ENCODE peak calls at places on chromosome X, in four cellular contexts. M is OCI-LY7, S is lung, F is brain microvascular endothelial cell. L is an unnamed sample.

GRCh38 chrX:124117325-124117724 is 155.8 kb downstream of the STAG2 start:
- DNase-seq in M (no peak), S (no peak), F (no peak), L (no peak)

GRCh38 chrX:94751611-94752010 is 1077.6 kb downstream of the FAM133A start:
- DNase-seq in M (no peak), S (no peak), F (no peak), L (no peak)

GRCh38 chrX:1045680-1046314 is 166.7 kb downstream of the CRLF2 start:
- DNase-seq in M (no peak), S (no peak), F (no peak), L (no peak)

GRCh38 chrX:149877636-149878035 is 3.3 kb upstream of the MAGEA8 start:
- DNase-seq in M (no peak), S (no peak), F (peak; percentile 25), L (peak; percentile 12)

GRCh38 chrX:9033989-9034388 is at the start of gene FAM9B:
- DNase-seq in M (no peak), S (no peak), F (no peak), L (no peak)

GRCh38 chrX:57367649-57368048 is 81.1 kb downstream of the FAAH2 start:
- DNase-seq in M (no peak), S (no peak), F (no peak), L (no peak)

GRCh38 chrX:3728454-3728853 is 15.0 kb upstream of the PRKX start:
- DNase-seq in M (no peak), S (no peak), F (peak; percentile 71), L (no peak)

GRCh38 chrX:109847257-109848187 is 114.5 kb upstream of the ACSL4 start:
- DNase-seq in M (no peak), S (no peak), F (peak; percentile 27), L (peak; percentile 58)

GRCh38 chrX:10507876-10508275 is 112.5 kb downstream of the MID1 start:
- DNase-seq in M (no peak), S (no peak), F (no peak), L (no peak)

GRCh38 chrX:38327007-38327774 is at the start of gene RPGR:
- DNase-seq in M (peak; percentile 89), S (peak; percentile 92), F (peak; percentile 89), L (peak; percentile 81)

GRCh38 chrX:35726176-35726575 is 72.0 kb upstream of the MAGEB16 start:
- DNase-seq in M (peak; percentile 10), S (no peak), F (peak; percentile 1), L (peak; percentile 0)

GRCh38 chrX:110407910-110408545 is 49.4 kb downstream of the RTL9 start:
- DNase-seq in M (peak; percentile 53), S (peak; percentile 62), F (peak; percentile 63), L (peak; percentile 29)

GRCh38 chrX:12113321-12113720 is 25.0 kb upstream of the FRMPD4 start:
- DNase-seq in M (no peak), S (no peak), F (no peak), L (no peak)

DNA sequence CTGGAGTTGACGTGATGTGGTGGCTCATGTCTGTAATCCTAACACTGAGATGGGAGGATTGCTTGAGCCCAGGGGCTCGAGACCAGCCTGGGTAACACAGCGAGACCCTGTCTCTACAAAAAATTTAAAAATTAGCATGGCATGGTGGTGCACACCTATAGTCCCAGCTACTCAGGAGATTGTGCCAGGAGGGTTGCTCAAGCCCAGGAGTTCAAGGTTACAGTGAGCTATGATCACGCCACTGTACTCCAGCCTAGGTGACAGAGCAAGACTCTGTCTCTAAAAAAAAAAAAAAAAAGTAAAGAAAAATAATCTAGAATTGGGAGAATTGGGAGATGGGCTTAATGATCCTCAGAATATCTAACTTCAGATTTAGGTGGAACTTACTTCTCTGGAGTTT is 51.1 kb downstream of the MSN start:
- DNase-seq in M (no peak), S (no peak), F (no peak), L (no peak)
- H3K27ac ChIP-seq in M (no peak overlapping the region), S (no peak overlapping the region), F (no peak overlapping the region), L (no peak overlapping the region)

GRCh38 chrX:85244411-85245210 is 820 bp downstream of the ZNF711 start:
- DNase-seq in M (peak; percentile 41), S (no peak), F (no peak), L (peak; percentile 0)
- TF ChIP-seq CTCF in M (no peak), S (no peak), F (no peak), L (no peak)

GRCh38 chrX:53283567-53283966 is 2.2 kb upstream of the IQSEC2 start:
- DNase-seq in M (no peak), S (no peak), F (no peak), L (no peak)

GRCh38 chrX:53281321-53281822 is at the start of gene IQSEC2:
- DNase-seq in M (no peak), S (peak; percentile 87), F (peak; percentile 70), L (peak; percentile 68)

GRCh38 chrX:53280703-53281320 is 572 bp downstream of the IQSEC2 start:
- DNase-seq in M (no peak), S (no peak), F (peak; percentile 47), L (peak; percentile 29)

GRCh38 chrX:53283099-53283498 is 1.7 kb upstream of the IQSEC2 start:
- DNase-seq in M (no peak), S (no peak), F (no peak), L (no peak)

DNA sequence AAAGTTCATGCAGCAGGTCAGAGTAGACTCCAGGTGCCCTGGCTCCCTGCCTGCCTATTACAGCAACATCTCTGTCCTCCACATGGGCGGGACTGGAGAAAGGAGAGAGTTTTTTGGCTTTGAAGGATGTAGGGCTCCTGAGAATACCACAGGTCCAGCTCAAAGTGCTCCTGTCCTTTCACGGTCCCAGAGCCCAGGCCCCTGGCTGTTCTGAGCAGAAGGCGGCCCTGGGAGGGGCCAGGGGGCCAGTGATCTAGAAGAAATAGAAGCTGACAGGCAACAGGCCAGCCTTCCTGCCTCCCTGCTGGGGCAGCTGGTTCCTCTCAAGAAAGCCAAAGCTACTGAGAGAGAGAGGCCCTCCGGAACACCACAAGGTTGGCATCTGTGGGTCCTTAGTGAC is 929 bp upstream of the IQSEC2 start:
- DNase-seq in M (no peak), S (no peak), F (no peak), L (no peak)
- H3K27ac ChIP-seq in M (no peak overlapping the region), S (peak overlapping the region; percentile 37), F (no peak overlapping the region), L (peak overlapping the region; percentile 97)

DNA sequence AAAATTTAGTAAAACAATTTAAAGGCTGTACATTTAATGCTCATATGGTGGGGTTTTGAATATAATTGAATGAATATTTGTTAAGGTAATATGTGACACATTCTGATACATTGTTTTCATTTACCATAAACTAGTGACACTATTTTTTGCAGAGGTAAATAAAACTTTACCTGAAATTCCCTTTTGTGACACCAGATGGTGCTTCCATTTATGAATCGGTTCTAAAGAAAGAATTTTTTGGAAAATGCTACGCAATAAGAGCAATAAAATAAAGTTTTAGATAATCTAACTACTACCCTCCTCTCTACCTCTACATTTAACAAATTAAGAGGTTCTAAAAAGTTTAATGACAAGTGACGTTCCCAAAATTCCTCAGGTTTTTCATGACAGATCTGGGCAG is 448.9 kb downstream of the MAGEB5 start:
- DNase-seq in M (no peak), S (no peak), F (no peak), L (no peak)
- TF ChIP-seq CTCF in M (no peak), S (no peak), F (no peak), L (no peak)

DNA sequence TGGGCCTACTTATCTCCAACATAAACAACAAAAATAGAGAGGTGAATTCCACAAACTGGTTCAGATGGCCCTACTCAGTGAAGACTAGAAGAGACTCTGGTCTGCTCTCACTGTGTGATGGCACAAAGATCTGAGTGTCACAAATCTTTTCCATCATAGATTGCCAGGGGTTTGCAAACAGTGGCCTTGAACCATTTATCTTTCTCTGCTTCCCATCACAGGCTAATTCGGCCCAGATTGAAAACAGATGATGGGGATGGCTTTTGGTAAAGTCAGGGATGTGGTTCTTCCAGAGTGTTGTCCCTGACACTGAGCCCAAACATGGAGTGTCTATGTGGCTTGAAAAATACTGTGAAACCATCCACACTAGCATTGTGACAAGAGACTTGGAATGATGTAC is 25.1 kb upstream of the PLAC1 start:
- DNase-seq in M (no peak), S (no peak), F (no peak), L (no peak)
- H3K27ac ChIP-seq in M (no peak overlapping the region), S (no peak overlapping the region), F (no peak overlapping the region), L (no peak overlapping the region)

DNA sequence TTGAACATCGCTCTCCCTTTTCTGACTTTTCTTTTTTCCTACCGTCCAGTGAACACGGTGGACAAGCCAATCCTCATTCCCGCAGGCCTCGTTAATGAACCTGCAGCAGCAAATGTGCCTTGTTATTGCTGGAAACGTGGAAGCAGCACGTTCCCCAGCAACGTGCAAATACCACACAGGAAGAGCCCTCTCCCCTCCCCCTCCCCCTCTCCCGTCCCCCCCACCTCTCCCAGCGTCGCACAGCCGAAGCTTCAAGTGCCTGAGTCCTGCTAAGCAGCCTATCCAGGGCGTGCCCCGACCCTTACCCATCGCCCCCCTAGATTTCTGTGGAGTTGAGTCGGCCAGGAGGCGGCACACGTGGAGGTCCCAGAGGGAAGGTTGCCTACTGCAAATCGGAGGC is 219.8 kb downstream of the BCOR start:
- DNase-seq in M (no peak), S (no peak), F (no peak), L (no peak)
- TF ChIP-seq CTCF in M (no peak), S (no peak), F (no peak), L (no peak)

GRCh38 chrX:148774276-148774675 is 273.9 kb downstream of the AFF2 start:
- DNase-seq in M (no peak), S (no peak), F (peak; percentile 3), L (no peak)

DNA sequence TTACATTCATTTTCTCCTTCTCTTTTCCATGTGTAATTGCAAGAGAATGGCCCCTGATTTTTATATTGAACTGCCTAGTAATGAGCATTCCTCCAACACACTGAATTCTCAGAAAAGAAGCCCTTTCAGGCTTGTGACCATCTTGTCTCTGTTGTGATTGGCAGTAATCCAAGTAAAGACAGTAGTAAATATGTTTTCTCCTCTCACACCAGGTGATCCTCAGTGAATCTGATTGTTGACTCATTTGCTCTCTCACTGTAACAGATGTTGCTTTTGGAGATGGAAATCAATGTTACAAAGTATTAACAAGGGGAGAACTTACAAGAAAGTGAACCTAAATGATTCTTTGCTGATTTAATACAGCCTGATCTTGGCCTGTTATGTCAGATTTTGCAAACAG is 271.0 kb downstream of the AFF2 start:
- DNase-seq in M (no peak), S (no peak), F (no peak), L (no peak)
- H3K27ac ChIP-seq in M (peak overlapping the region; percentile 15), S (no peak overlapping the region), F (no peak overlapping the region), L (no peak overlapping the region)

DNA sequence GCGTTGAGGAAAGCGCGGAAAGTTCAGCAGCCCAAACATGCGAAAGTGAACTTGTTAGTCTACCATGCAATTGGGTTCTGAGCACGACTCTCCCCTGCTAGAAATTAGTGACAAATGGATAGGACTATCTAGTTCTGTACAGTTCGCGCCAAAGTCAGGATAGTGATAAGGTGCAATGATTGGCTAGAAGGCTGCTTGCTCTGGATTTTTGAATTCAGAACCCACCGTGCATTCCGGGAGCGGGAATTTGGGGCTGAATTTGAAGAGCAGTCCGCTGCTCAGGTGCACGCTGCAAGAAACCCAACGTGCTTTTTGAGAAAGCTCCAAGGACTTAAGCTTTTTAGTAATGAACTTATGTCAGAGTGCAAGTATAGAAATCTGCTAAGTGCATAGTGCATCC is 732 bp upstream of the ESX1 start:
- DNase-seq in M (no peak), S (no peak), F (no peak), L (no peak)
- TF ChIP-seq CTCF in M (no peak), S (no peak), F (no peak), L (no peak)

GRCh38 chrX:65035451-65035779 is 59.2 kb upstream of the ZC4H2 start:
- DNase-seq in M (no peak), S (no peak), F (peak; percentile 4), L (no peak)
- H3K27ac ChIP-seq in M (peak overlapping the region; percentile 71), S (peak overlapping the region; percentile 64), F (no peak overlapping the region), L (no peak overlapping the region)

L was measured in RWPE1.